ENCODE peak calls at places on chromosomes 6 and 20, in six cellular contexts. J is ELR; Y is stimulated activated CD8-positive, alpha-beta memory T cell treated with anti-CD3 and anti-CD28 coated beads, Interleukin-4, amount 100 ng/mL, for 1 hour; B is NCI-H2081; O is EL; V is upper lobe of right lung. W is an unnamed sample.

GRCh38 chr6:18451756-18452155 is 64.6 kb downstream of the RNF144B start:
- DNase-seq in Y (no peak), B (no peak), J (no peak), O (no peak), V (no peak), W (no peak)

GRCh38 chr6:70956451-70957283 is at the start of gene B3GAT2:
- DNase-seq in V (peak; percentile 67), Y (no peak), O (peak; percentile 14), J (peak; percentile 12), B (peak; percentile 32), W (no peak)

GRCh38 chr6:140156131-140156530 is 781.7 kb upstream of the CITED2 start:
- DNase-seq in V (no peak), J (no peak), B (no peak), O (no peak), Y (no peak), W (no peak)

GRCh38 chr6:107237992-107238660 is 122.8 kb upstream of the BEND3 start:
- DNase-seq in V (no peak), Y (no peak), B (no peak), J (peak; percentile 28), O (peak; percentile 31), W (no peak)

GRCh38 chr6:53896237-53896636 is 101.4 kb downstream of the LRRC1 start:
- DNase-seq in Y (no peak), V (no peak), O (peak; percentile 56), B (no peak), J (no peak), W (no peak)

GRCh38 chr20:57902478-57902877 is 192.7 kb upstream of the PMEPA1 start:
- DNase-seq in O (peak; percentile 61), B (no peak), V (no peak), J (peak; percentile 74), Y (no peak), W (no peak)

GRCh38 chr6:112150363-112150762 is 63.0 kb downstream of the FAM229B start:
- DNase-seq in V (no peak), B (no peak), J (peak; percentile 53), Y (no peak), O (peak; percentile 39), W (no peak)

GRCh38 chr6:48486373-48486772 is 375.4 kb upstream of the PTCHD4 start:
- DNase-seq in B (no peak), Y (no peak), J (no peak), V (no peak), O (no peak), W (no peak)

GRCh38 chr20:18388860-18389259 is 78.0 kb downstream of the DZANK1 start:
- DNase-seq in Y (no peak), O (peak; percentile 81), V (no peak), J (peak; percentile 86), B (no peak), W (no peak)

GRCh38 chr6:107689881-107690545 is 134.1 kb downstream of the SCML4 start:
- DNase-seq in O (no peak), V (no peak), Y (no peak), B (no peak), J (no peak), W (no peak)

GRCh38 chr20:14919473-14920157 is 582.2 kb upstream of the FLRT3 start:
- DNase-seq in B (peak; percentile 75), V (peak; percentile 66), J (no peak), Y (no peak), O (no peak), W (peak; percentile 51)

GRCh38 chr6:163080228-163080627 is 334.3 kb upstream of the QKI start:
- DNase-seq in B (no peak), V (no peak), Y (no peak), O (no peak), J (no peak), W (no peak)

GRCh38 chr20:35174458-35175216 is 2.8 kb downstream of the PROCR start:
- DNase-seq in V (no peak), J (peak; percentile 16), B (no peak), O (no peak), Y (no peak), W (no peak)

GRCh38 chr6:73937805-73938204 is 241.8 kb downstream of the CD109 start:
- DNase-seq in O (no peak), J (no peak), V (no peak), B (no peak), Y (no peak), W (no peak)

GRCh38 chr6:82704048-82704447 is 340.4 kb downstream of the TPBG start:
- DNase-seq in O (no peak), J (peak; percentile 35), B (no peak), V (no peak), Y (no peak), W (no peak)

GRCh38 chr20:62796699-62797491 is 622 bp downstream of the MRGBP start:
- DNase-seq in V (no peak), O (no peak), B (no peak), J (no peak), Y (no peak), W (no peak)

GRCh38 chr6:11714116-11714797 is 64.3 kb downstream of the ADTRP start:
- DNase-seq in V (no peak), Y (no peak), O (no peak), J (no peak), B (no peak), W (no peak)

GRCh38 chr6:111291334-111291705 is 191.7 kb downstream of the REV3L start:
- DNase-seq in Y (no peak), J (no peak), O (no peak), V (no peak), B (no peak), W (no peak)

GRCh38 chr20:50704971-50705370 is 13.6 kb upstream of the RIPOR3 start:
- DNase-seq in B (no peak), Y (no peak), O (peak; percentile 42), V (no peak), J (peak; percentile 59), W (no peak)

GRCh38 chr20:2402271-2402980 is 21.7 kb downstream of the TGM6 start:
- DNase-seq in V (no peak), B (no peak), O (peak; percentile 60), Y (no peak), J (peak; percentile 69), W (no peak)

GRCh38 chr6:58419321-58419720 is 1101.9 kb downstream of the PRIM2 start:
- DNase-seq in J (peak; percentile 58), O (peak; percentile 42), Y (no peak), B (no peak), V (no peak), W (no peak)

GRCh38 chr6:118215269-118215668 is 308.2 kb downstream of the SLC35F1 start:
- DNase-seq in O (no peak), J (no peak), B (no peak), V (no peak), Y (no peak), W (no peak)

W was measured in NCI-H774.